ENCODE peak calls at places on chromosomes 12 and 14, in six cellular contexts. One of them, this sample, is unnamed.

GRCh38 chr14:105285174-105285573 is 15.6 kb downstream of the BRF1 start:
- DNase-seq in NCI-H1417: no peak
- DNase-seq in astrocyte of the cerebellum: no peak
- DNase-seq in hippocampal formation: no peak
- DNase-seq in occipital lobe: no peak
- DNase-seq in T follicular helper cell: no peak
- DNase-seq in this sample: no peak

GRCh38 chr14:75880512-75880911 is 101.3 kb downstream of the TGFB3 start:
- DNase-seq in NCI-H1417: no peak
- DNase-seq in astrocyte of the cerebellum: no peak
- DNase-seq in hippocampal formation: no peak
- DNase-seq in occipital lobe: no peak
- DNase-seq in T follicular helper cell: no peak
- DNase-seq in this sample: no peak

GRCh38 chr14:74552623-74553022 is 59.1 kb downstream of the ISCA2 start:
- DNase-seq in NCI-H1417: no peak
- DNase-seq in astrocyte of the cerebellum: no peak
- DNase-seq in hippocampal formation: no peak
- DNase-seq in occipital lobe: no peak
- DNase-seq in T follicular helper cell: no peak
- DNase-seq in this sample: peak

GRCh38 chr12:49389092-49389703 is 21.9 kb downstream of the SPATS2 start:
- DNase-seq in NCI-H1417: no peak
- DNase-seq in astrocyte of the cerebellum: no peak
- DNase-seq in hippocampal formation: no peak
- DNase-seq in occipital lobe: no peak
- DNase-seq in T follicular helper cell: peak
- DNase-seq in this sample: no peak

GRCh38 chr14:88518592-88519512 is 36.0 kb downstream of the PTPN21 start:
- DNase-seq in NCI-H1417: no peak
- DNase-seq in astrocyte of the cerebellum: peak
- DNase-seq in hippocampal formation: no peak
- DNase-seq in occipital lobe: no peak
- DNase-seq in T follicular helper cell: no peak
- DNase-seq in this sample: no peak

GRCh38 chr14:74642011-74642410 is 30.0 kb upstream of the LTBP2 start:
- DNase-seq in NCI-H1417: no peak
- DNase-seq in astrocyte of the cerebellum: no peak
- DNase-seq in hippocampal formation: no peak
- DNase-seq in occipital lobe: no peak
- DNase-seq in T follicular helper cell: no peak
- DNase-seq in this sample: no peak

GRCh38 chr14:105891631-105892452 is 365.5 kb downstream of the TMEM121 start:
- DNase-seq in NCI-H1417: no peak
- DNase-seq in astrocyte of the cerebellum: no peak
- DNase-seq in hippocampal formation: no peak
- DNase-seq in occipital lobe: no peak
- DNase-seq in T follicular helper cell: no peak
- DNase-seq in this sample: peak

GRCh38 chr14:58805605-58806358 is 168.0 kb downstream of the DACT1 start:
- DNase-seq in NCI-H1417: peak
- DNase-seq in astrocyte of the cerebellum: peak
- DNase-seq in hippocampal formation: no peak
- DNase-seq in occipital lobe: no peak
- DNase-seq in T follicular helper cell: no peak
- DNase-seq in this sample: no peak

This sample was measured in coronary artery.